ENCODE peak calls at places on chromosomes 6 and 20, in eight cellular contexts. B, H, Z, K, C, M, L and X are unnamed samples.

GRCh38 chr6:142417331-142417750 is 115.5 kb downstream of the ADGRG6 start:
- DNase-seq in M (no peak), Z (no peak), C (no peak), B (no peak), H (no peak), K (no peak), L (no peak), X (no peak)

GRCh38 chr6:33692760-33693158 is 18.7 kb downstream of the UQCC2 start:
- DNase-seq in B (no peak), L (peak), M (no peak), H (peak), Z (no peak), K (no peak), C (peak), X (no peak)

GRCh38 chr6:7671581-7671980 is 54.3 kb upstream of the BMP6 start:
- DNase-seq in Z (no peak), H (no peak), C (no peak), B (no peak), M (no peak), L (no peak), K (no peak), X (no peak)

GRCh38 chr6:2999005-2999620 is 581 bp upstream of the NQO2 start:
- DNase-seq in M (no peak), K (no peak), C (no peak), H (no peak), B (peak), L (no peak), Z (no peak), X (no peak)

GRCh38 chr20:49343246-49343645 is 65.4 kb upstream of the ZNFX1 start:
- DNase-seq in H (no peak), Z (no peak), B (no peak), M (no peak), C (no peak), L (no peak), K (no peak), X (no peak)

GRCh38 chr20:23867152-23867776 is 12.3 kb downstream of the CST5 start:
- DNase-seq in M (no peak), B (no peak), H (no peak), K (no peak), C (no peak), Z (no peak), L (no peak), X (no peak)

GRCh38 chr6:68639826-68640505 is 4.9 kb downstream of the ADGRB3 start:
- DNase-seq in M (peak), B (no peak), C (no peak), L (no peak), K (no peak), Z (peak), H (no peak), X (no peak)

GRCh38 chr6:15391500-15391899 is 145.6 kb downstream of the JARID2 start:
- DNase-seq in H (no peak), L (no peak), B (no peak), K (no peak), M (no peak), C (no peak), Z (no peak), X (no peak)

GRCh38 chr6:31354248-31354647 is 2.7 kb downstream of the HLA-B start:
- DNase-seq in C (no peak), M (no peak), K (no peak), H (no peak), L (no peak), B (no peak), Z (no peak), X (no peak)